ENCODE peak calls at places on chromosomes 1 and 21, in eight cellular contexts. One of them, this sample, is unnamed.

GRCh38 chr1:200530551-200531261 is 89.8 kb downstream of the KIF14 start:
- DNase-seq in AG04450: no peak
- DNase-seq in A549: no peak
- DNase-seq in SJSA1: no peak
- DNase-seq in ovary: no peak
- DNase-seq in psoas muscle: no peak
- DNase-seq in CD8-positive, alpha-beta memory T cell: peak
- DNase-seq in lower lobe of right lung: no peak
- DNase-seq in this sample: no peak

GRCh38 chr1:228463009-228463558 is 24.1 kb upstream of the RNF187 start:
- DNase-seq in AG04450: no peak
- DNase-seq in A549: no peak
- DNase-seq in SJSA1: no peak
- DNase-seq in ovary: no peak
- DNase-seq in psoas muscle: no peak
- DNase-seq in CD8-positive, alpha-beta memory T cell: no peak
- DNase-seq in lower lobe of right lung: no peak
- DNase-seq in this sample: no peak

GRCh38 chr1:109385417-109385816 is 12.3 kb downstream of the SORT1 start:
- DNase-seq in AG04450: no peak
- DNase-seq in A549: no peak
- DNase-seq in SJSA1: no peak
- DNase-seq in ovary: no peak
- DNase-seq in psoas muscle: peak
- DNase-seq in CD8-positive, alpha-beta memory T cell: no peak
- DNase-seq in lower lobe of right lung: no peak
- DNase-seq in this sample: no peak

GRCh38 chr1:63674865-63675815 is 81.9 kb downstream of the PGM1 start:
- DNase-seq in AG04450: no peak
- DNase-seq in A549: no peak
- DNase-seq in SJSA1: no peak
- DNase-seq in ovary: peak
- DNase-seq in psoas muscle: no peak
- DNase-seq in CD8-positive, alpha-beta memory T cell: no peak
- DNase-seq in lower lobe of right lung: no peak
- DNase-seq in this sample: no peak

GRCh38 chr1:57506941-57507340 is 83.1 kb upstream of the DAB1 start:
- DNase-seq in AG04450: no peak
- DNase-seq in A549: no peak
- DNase-seq in SJSA1: no peak
- DNase-seq in ovary: no peak
- DNase-seq in psoas muscle: no peak
- DNase-seq in CD8-positive, alpha-beta memory T cell: no peak
- DNase-seq in lower lobe of right lung: no peak
- DNase-seq in this sample: no peak

GRCh38 chr1:43317817-43318471 is 17.2 kb downstream of the TIE1 start:
- DNase-seq in AG04450: no peak
- DNase-seq in A549: no peak
- DNase-seq in SJSA1: no peak
- DNase-seq in ovary: no peak
- DNase-seq in psoas muscle: no peak
- DNase-seq in CD8-positive, alpha-beta memory T cell: no peak
- DNase-seq in lower lobe of right lung: no peak
- DNase-seq in this sample: no peak

GRCh38 chr1:228687562-228687961 is 47.7 kb upstream of the RHOU start:
- DNase-seq in AG04450: no peak
- DNase-seq in A549: no peak
- DNase-seq in SJSA1: no peak
- DNase-seq in ovary: no peak
- DNase-seq in psoas muscle: no peak
- DNase-seq in CD8-positive, alpha-beta memory T cell: no peak
- DNase-seq in lower lobe of right lung: peak
- DNase-seq in this sample: no peak

GRCh38 chr1:11653616-11654570 is at the start of gene FBXO2:
- DNase-seq in AG04450: no peak
- DNase-seq in A549: no peak
- DNase-seq in SJSA1: no peak
- DNase-seq in ovary: no peak
- DNase-seq in psoas muscle: peak
- DNase-seq in CD8-positive, alpha-beta memory T cell: no peak
- DNase-seq in lower lobe of right lung: peak
- DNase-seq in this sample: no peak

GRCh38 chr1:188249813-188250212 is 1421.1 kb downstream of the PLA2G4A start:
- DNase-seq in AG04450: no peak
- DNase-seq in A549: no peak
- DNase-seq in SJSA1: no peak
- DNase-seq in ovary: no peak
- DNase-seq in psoas muscle: no peak
- DNase-seq in CD8-positive, alpha-beta memory T cell: no peak
- DNase-seq in lower lobe of right lung: no peak
- DNase-seq in this sample: no peak

GRCh38 chr1:47337350-47337749 is 3.8 kb downstream of the CMPK1 start:
- DNase-seq in AG04450: no peak
- DNase-seq in A549: no peak
- DNase-seq in SJSA1: no peak
- DNase-seq in ovary: no peak
- DNase-seq in psoas muscle: no peak
- DNase-seq in CD8-positive, alpha-beta memory T cell: no peak
- DNase-seq in lower lobe of right lung: no peak
- DNase-seq in this sample: no peak

GRCh38 chr1:13675222-13675621 is 24.8 kb upstream of the PRDM2 start:
- DNase-seq in AG04450: no peak
- DNase-seq in A549: no peak
- DNase-seq in SJSA1: no peak
- DNase-seq in ovary: no peak
- DNase-seq in psoas muscle: no peak
- DNase-seq in CD8-positive, alpha-beta memory T cell: no peak
- DNase-seq in lower lobe of right lung: no peak
- DNase-seq in this sample: no peak

GRCh38 chr1:215273838-215274516 is 191.4 kb downstream of the KCNK2 start:
- DNase-seq in AG04450: peak
- DNase-seq in A549: no peak
- DNase-seq in SJSA1: peak
- DNase-seq in ovary: no peak
- DNase-seq in psoas muscle: no peak
- DNase-seq in CD8-positive, alpha-beta memory T cell: no peak
- DNase-seq in lower lobe of right lung: no peak
- DNase-seq in this sample: peak

GRCh38 chr21:29078884-29079765 is 5.7 kb upstream of the CCT8 start:
- DNase-seq in AG04450: no peak
- DNase-seq in A549: no peak
- DNase-seq in SJSA1: peak
- DNase-seq in ovary: no peak
- DNase-seq in psoas muscle: no peak
- DNase-seq in CD8-positive, alpha-beta memory T cell: peak
- DNase-seq in lower lobe of right lung: peak
- DNase-seq in this sample: no peak

GRCh38 chr1:11458811-11459275 is 20.1 kb upstream of the DISP3 start:
- DNase-seq in AG04450: no peak
- DNase-seq in A549: no peak
- DNase-seq in SJSA1: no peak
- DNase-seq in ovary: peak
- DNase-seq in psoas muscle: no peak
- DNase-seq in CD8-positive, alpha-beta memory T cell: no peak
- DNase-seq in lower lobe of right lung: no peak
- DNase-seq in this sample: no peak

GRCh38 chr1:117673405-117673804 is 67.6 kb downstream of the TENT5C start:
- DNase-seq in AG04450: no peak
- DNase-seq in A549: no peak
- DNase-seq in SJSA1: peak
- DNase-seq in ovary: no peak
- DNase-seq in psoas muscle: no peak
- DNase-seq in CD8-positive, alpha-beta memory T cell: no peak
- DNase-seq in lower lobe of right lung: no peak
- DNase-seq in this sample: peak

GRCh38 chr1:169586395-169587255 is at the start of gene F5:
- DNase-seq in AG04450: peak
- DNase-seq in A549: peak
- DNase-seq in SJSA1: peak
- DNase-seq in ovary: peak
- DNase-seq in psoas muscle: peak
- DNase-seq in CD8-positive, alpha-beta memory T cell: peak
- DNase-seq in lower lobe of right lung: peak
- DNase-seq in this sample: no peak

GRCh38 chr1:10733967-10734366 is 62.5 kb downstream of the CASZ1 start:
- DNase-seq in AG04450: no peak
- DNase-seq in A549: no peak
- DNase-seq in SJSA1: no peak
- DNase-seq in ovary: no peak
- DNase-seq in psoas muscle: no peak
- DNase-seq in CD8-positive, alpha-beta memory T cell: no peak
- DNase-seq in lower lobe of right lung: peak
- DNase-seq in this sample: no peak

GRCh38 chr1:6601865-6602668 is 602 bp downstream of the KLHL21 start:
- DNase-seq in AG04450: no peak
- DNase-seq in A549: no peak
- DNase-seq in SJSA1: peak
- DNase-seq in ovary: peak
- DNase-seq in psoas muscle: peak
- DNase-seq in CD8-positive, alpha-beta memory T cell: no peak
- DNase-seq in lower lobe of right lung: peak
- DNase-seq in this sample: no peak

GRCh38 chr21:43361493-43362296 is 65.2 kb downstream of the SIK1 start:
- DNase-seq in AG04450: peak
- DNase-seq in A549: no peak
- DNase-seq in SJSA1: no peak
- DNase-seq in ovary: peak
- DNase-seq in psoas muscle: peak
- DNase-seq in CD8-positive, alpha-beta memory T cell: peak
- DNase-seq in lower lobe of right lung: no peak
- DNase-seq in this sample: peak

GRCh38 chr1:6859415-6860343 is 74.4 kb downstream of the CAMTA1 start:
- DNase-seq in AG04450: peak
- DNase-seq in A549: no peak
- DNase-seq in SJSA1: peak
- DNase-seq in ovary: peak
- DNase-seq in psoas muscle: no peak
- DNase-seq in CD8-positive, alpha-beta memory T cell: no peak
- DNase-seq in lower lobe of right lung: no peak
- DNase-seq in this sample: peak

GRCh38 chr1:230113230-230113604 is 46.2 kb downstream of the GALNT2 start:
- DNase-seq in AG04450: no peak
- DNase-seq in A549: no peak
- DNase-seq in SJSA1: no peak
- DNase-seq in ovary: no peak
- DNase-seq in psoas muscle: peak
- DNase-seq in CD8-positive, alpha-beta memory T cell: no peak
- DNase-seq in lower lobe of right lung: no peak
- DNase-seq in this sample: no peak
- H3K27ac ChIP-seq in AG04450: peak
- H3K27ac ChIP-seq in A549: peak
- H3K27ac ChIP-seq in SJSA1: peak
- H3K27ac ChIP-seq in ovary: peak
- H3K27ac ChIP-seq in psoas muscle: peak
- H3K27ac ChIP-seq in CD8-positive, alpha-beta memory T cell: no peak
- H3K27ac ChIP-seq in lower lobe of right lung: peak
- H3K27ac ChIP-seq in this sample: no peak

DNA sequence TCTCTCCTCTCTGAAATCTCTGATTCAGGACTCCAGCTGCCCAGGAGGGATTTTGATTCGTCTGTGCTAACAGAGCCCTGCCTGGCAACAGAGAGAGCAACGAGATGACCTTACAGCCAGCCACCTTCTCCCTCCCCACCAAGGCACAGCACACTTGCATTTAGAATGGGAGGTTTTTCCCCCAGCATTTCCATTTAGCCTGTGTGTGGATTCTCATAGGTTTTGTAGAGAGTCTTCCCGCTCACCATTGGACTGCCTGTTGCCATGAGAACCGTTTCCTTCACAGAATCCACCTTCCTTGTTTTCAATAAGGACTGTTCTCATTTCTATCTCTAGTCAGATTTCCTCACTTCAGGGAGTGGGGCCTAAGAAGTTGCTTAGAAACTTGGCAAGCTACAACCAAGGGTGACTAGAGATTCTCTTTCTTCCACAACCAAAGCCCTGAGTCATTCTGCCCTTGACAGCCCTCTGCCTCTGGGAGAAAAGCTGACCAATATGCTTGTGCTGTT is 5.8 kb upstream of the IKBKE start:
- DNase-seq in AG04450: peak
- DNase-seq in A549: no peak
- DNase-seq in SJSA1: no peak
- DNase-seq in ovary: peak
- DNase-seq in psoas muscle: no peak
- DNase-seq in CD8-positive, alpha-beta memory T cell: no peak
- DNase-seq in lower lobe of right lung: no peak
- DNase-seq in this sample: no peak
- H3K27ac ChIP-seq in AG04450: peak
- H3K27ac ChIP-seq in A549: peak
- H3K27ac ChIP-seq in SJSA1: no peak
- H3K27ac ChIP-seq in ovary: no peak
- H3K27ac ChIP-seq in psoas muscle: no peak
- H3K27ac ChIP-seq in CD8-positive, alpha-beta memory T cell: no peak
- H3K27ac ChIP-seq in lower lobe of right lung: no peak
- H3K27ac ChIP-seq in this sample: no peak

GRCh38 chr1:8663915-8664331 is 153.5 kb downstream of the RERE start:
- DNase-seq in AG04450: no peak
- DNase-seq in A549: no peak
- DNase-seq in SJSA1: peak
- DNase-seq in ovary: peak
- DNase-seq in psoas muscle: no peak
- DNase-seq in CD8-positive, alpha-beta memory T cell: no peak
- DNase-seq in lower lobe of right lung: peak
- DNase-seq in this sample: no peak
- H3K27ac ChIP-seq in AG04450: no peak
- H3K27ac ChIP-seq in A549: no peak
- H3K27ac ChIP-seq in SJSA1: no peak
- H3K27ac ChIP-seq in ovary: no peak
- H3K27ac ChIP-seq in psoas muscle: peak
- H3K27ac ChIP-seq in CD8-positive, alpha-beta memory T cell: no peak
- H3K27ac ChIP-seq in lower lobe of right lung: peak
- H3K27ac ChIP-seq in this sample: peak

GRCh38 chr1:94336991-94337390 is 81.2 kb upstream of the ABCD3 start:
- DNase-seq in AG04450: no peak
- DNase-seq in A549: no peak
- DNase-seq in SJSA1: no peak
- DNase-seq in ovary: no peak
- DNase-seq in psoas muscle: no peak
- DNase-seq in CD8-positive, alpha-beta memory T cell: no peak
- DNase-seq in lower lobe of right lung: no peak
- DNase-seq in this sample: no peak

GRCh38 chr1:94334764-94335163 is 83.4 kb upstream of the ABCD3 start:
- DNase-seq in AG04450: no peak
- DNase-seq in A549: no peak
- DNase-seq in SJSA1: no peak
- DNase-seq in ovary: no peak
- DNase-seq in psoas muscle: no peak
- DNase-seq in CD8-positive, alpha-beta memory T cell: no peak
- DNase-seq in lower lobe of right lung: no peak
- DNase-seq in this sample: no peak

GRCh38 chr1:94335950-94336349 is 82.2 kb upstream of the ABCD3 start:
- DNase-seq in AG04450: peak
- DNase-seq in A549: peak
- DNase-seq in SJSA1: peak
- DNase-seq in ovary: peak
- DNase-seq in psoas muscle: peak
- DNase-seq in CD8-positive, alpha-beta memory T cell: no peak
- DNase-seq in lower lobe of right lung: no peak
- DNase-seq in this sample: peak

GRCh38 chr1:94334156-94334555 is 84.0 kb upstream of the ABCD3 start:
- DNase-seq in AG04450: no peak
- DNase-seq in A549: no peak
- DNase-seq in SJSA1: no peak
- DNase-seq in ovary: no peak
- DNase-seq in psoas muscle: no peak
- DNase-seq in CD8-positive, alpha-beta memory T cell: no peak
- DNase-seq in lower lobe of right lung: no peak
- DNase-seq in this sample: no peak

GRCh38 chr1:94335447-94335846 is 82.7 kb upstream of the ABCD3 start:
- DNase-seq in AG04450: no peak
- DNase-seq in A549: no peak
- DNase-seq in SJSA1: no peak
- DNase-seq in ovary: no peak
- DNase-seq in psoas muscle: no peak
- DNase-seq in CD8-positive, alpha-beta memory T cell: no peak
- DNase-seq in lower lobe of right lung: no peak
- DNase-seq in this sample: no peak
- H3K27ac ChIP-seq in AG04450: no peak
- H3K27ac ChIP-seq in A549: peak
- H3K27ac ChIP-seq in SJSA1: no peak
- H3K27ac ChIP-seq in ovary: no peak
- H3K27ac ChIP-seq in psoas muscle: peak
- H3K27ac ChIP-seq in CD8-positive, alpha-beta memory T cell: no peak
- H3K27ac ChIP-seq in lower lobe of right lung: peak
- H3K27ac ChIP-seq in this sample: no peak

This sample was measured in epithelial cell of prostate.